ENCODE peak calls at places on chromosomes 16 and 17, in seven cellular contexts. One of them, this sample, is unnamed. For H3K4me1, the result is how much of the 10 kb centered on the place peaks cover.

GRCh38 chr16:27455700-27456099 is 53.7 kb downstream of the IL21R start:
- DNase-seq in effector memory CD4-positive, alpha-beta T cell: no peak
- DNase-seq in NT2/D1: no peak
- DNase-seq in PC-9: no peak
- DNase-seq in thoracic aorta: no peak
- DNase-seq in psoas muscle: no peak
- DNase-seq in astrocyte: no peak
- DNase-seq in this sample: no peak

GRCh38 chr17:74307984-74308773 is 17.8 kb upstream of the KIF19 start:
- DNase-seq in effector memory CD4-positive, alpha-beta T cell: no peak
- DNase-seq in NT2/D1: no peak
- DNase-seq in PC-9: no peak
- DNase-seq in thoracic aorta: no peak
- DNase-seq in psoas muscle: no peak
- DNase-seq in astrocyte: peak
- DNase-seq in this sample: no peak

GRCh38 chr16:57242650-57243049 is 2.4 kb upstream of the ARL2BP start:
- DNase-seq in effector memory CD4-positive, alpha-beta T cell: no peak
- DNase-seq in NT2/D1: no peak
- DNase-seq in PC-9: no peak
- DNase-seq in thoracic aorta: no peak
- DNase-seq in psoas muscle: no peak
- DNase-seq in astrocyte: no peak
- DNase-seq in this sample: no peak

GRCh38 chr16:56589141-56590039 is at the start of gene MT3:
- DNase-seq in effector memory CD4-positive, alpha-beta T cell: no peak
- DNase-seq in NT2/D1: no peak
- DNase-seq in PC-9: no peak
- DNase-seq in thoracic aorta: no peak
- DNase-seq in psoas muscle: peak
- DNase-seq in astrocyte: no peak
- DNase-seq in this sample: peak

GRCh38 chr17:72457712-72458111 is 336.9 kb downstream of the SOX9 start:
- DNase-seq in effector memory CD4-positive, alpha-beta T cell: no peak
- DNase-seq in NT2/D1: no peak
- DNase-seq in PC-9: no peak
- DNase-seq in thoracic aorta: no peak
- DNase-seq in psoas muscle: no peak
- DNase-seq in astrocyte: no peak
- DNase-seq in this sample: no peak

GRCh38 chr17:81106716-81107115 is 58.6 kb upstream of the PVALEF start:
- DNase-seq in effector memory CD4-positive, alpha-beta T cell: no peak
- DNase-seq in NT2/D1: no peak
- DNase-seq in PC-9: no peak
- DNase-seq in thoracic aorta: no peak
- DNase-seq in psoas muscle: no peak
- DNase-seq in astrocyte: no peak
- DNase-seq in this sample: no peak

GRCh38 chr17:77724876-77725615 is 233.5 kb upstream of the TNRC6C start:
- DNase-seq in effector memory CD4-positive, alpha-beta T cell: no peak
- DNase-seq in NT2/D1: no peak
- DNase-seq in PC-9: no peak
- DNase-seq in thoracic aorta: no peak
- DNase-seq in psoas muscle: no peak
- DNase-seq in astrocyte: no peak
- DNase-seq in this sample: peak

GRCh38 chr16:264440-264951 is 11.2 kb downstream of the RGS11 start:
- DNase-seq in effector memory CD4-positive, alpha-beta T cell: no peak
- DNase-seq in NT2/D1: no peak
- DNase-seq in PC-9: no peak
- DNase-seq in thoracic aorta: no peak
- DNase-seq in psoas muscle: no peak
- DNase-seq in astrocyte: no peak
- DNase-seq in this sample: no peak

GRCh38 chr17:44906987-44907681 is 7.9 kb upstream of the EFTUD2 start:
- DNase-seq in effector memory CD4-positive, alpha-beta T cell: no peak
- DNase-seq in NT2/D1: no peak
- DNase-seq in PC-9: peak
- DNase-seq in thoracic aorta: no peak
- DNase-seq in psoas muscle: no peak
- DNase-seq in astrocyte: peak
- DNase-seq in this sample: no peak

GRCh38 chr17:2701161-2701995 is 10.2 kb downstream of the CLUH start:
- DNase-seq in effector memory CD4-positive, alpha-beta T cell: no peak
- DNase-seq in NT2/D1: no peak
- DNase-seq in PC-9: no peak
- DNase-seq in thoracic aorta: no peak
- DNase-seq in psoas muscle: no peak
- DNase-seq in astrocyte: no peak
- DNase-seq in this sample: no peak

GRCh38 chr16:4748682-4749411 is 14.5 kb downstream of the DNAAF8 start:
- DNase-seq in effector memory CD4-positive, alpha-beta T cell: no peak
- DNase-seq in NT2/D1: no peak
- DNase-seq in PC-9: no peak
- DNase-seq in thoracic aorta: no peak
- DNase-seq in psoas muscle: no peak
- DNase-seq in astrocyte: no peak
- DNase-seq in this sample: no peak

GRCh38 chr17:8152112-8152775 is at the start of gene PER1:
- DNase-seq in effector memory CD4-positive, alpha-beta T cell: peak
- DNase-seq in NT2/D1: no peak
- DNase-seq in PC-9: peak
- DNase-seq in thoracic aorta: peak
- DNase-seq in psoas muscle: peak
- DNase-seq in astrocyte: peak
- DNase-seq in this sample: peak

GRCh38 chr17:50919321-50920040 is 53.3 kb upstream of the TOB1 start:
- DNase-seq in effector memory CD4-positive, alpha-beta T cell: peak
- DNase-seq in NT2/D1: peak
- DNase-seq in PC-9: peak
- DNase-seq in thoracic aorta: peak
- DNase-seq in psoas muscle: peak
- DNase-seq in astrocyte: peak
- DNase-seq in this sample: peak
- H3K4me1 ChIP-seq in effector memory CD4-positive, alpha-beta T cell: under half
- H3K4me1 ChIP-seq in NT2/D1: under half
- H3K4me1 ChIP-seq in PC-9: half or more
- H3K4me1 ChIP-seq in thoracic aorta: under half
- H3K4me1 ChIP-seq in psoas muscle: under half
- H3K4me1 ChIP-seq in astrocyte: under half
- H3K4me1 ChIP-seq in this sample: under half

GRCh38 chr16:85211247-85211910 is 99.1 kb upstream of the CIBAR2 start:
- DNase-seq in effector memory CD4-positive, alpha-beta T cell: no peak
- DNase-seq in NT2/D1: no peak
- DNase-seq in PC-9: no peak
- DNase-seq in thoracic aorta: no peak
- DNase-seq in psoas muscle: no peak
- DNase-seq in astrocyte: peak
- DNase-seq in this sample: no peak
- H3K4me1 ChIP-seq in effector memory CD4-positive, alpha-beta T cell: under half
- H3K4me1 ChIP-seq in NT2/D1: half or more
- H3K4me1 ChIP-seq in PC-9: under half
- H3K4me1 ChIP-seq in thoracic aorta: half or more
- H3K4me1 ChIP-seq in psoas muscle: half or more
- H3K4me1 ChIP-seq in astrocyte: half or more
- H3K4me1 ChIP-seq in this sample: under half

GRCh38 chr17:43637563-43638323 is 24.0 kb downstream of the MEOX1 start:
- DNase-seq in effector memory CD4-positive, alpha-beta T cell: no peak
- DNase-seq in NT2/D1: no peak
- DNase-seq in PC-9: no peak
- DNase-seq in thoracic aorta: no peak
- DNase-seq in psoas muscle: no peak
- DNase-seq in astrocyte: no peak
- DNase-seq in this sample: no peak
- H3K4me1 ChIP-seq in effector memory CD4-positive, alpha-beta T cell: under half
- H3K4me1 ChIP-seq in NT2/D1: under half
- H3K4me1 ChIP-seq in PC-9: under half
- H3K4me1 ChIP-seq in thoracic aorta: under half
- H3K4me1 ChIP-seq in psoas muscle: under half
- H3K4me1 ChIP-seq in astrocyte: under half
- H3K4me1 ChIP-seq in this sample: under half

GRCh38 chr17:50955160-50955559 is 89.0 kb upstream of the TOB1 start:
- DNase-seq in effector memory CD4-positive, alpha-beta T cell: no peak
- DNase-seq in NT2/D1: no peak
- DNase-seq in PC-9: peak
- DNase-seq in thoracic aorta: no peak
- DNase-seq in psoas muscle: no peak
- DNase-seq in astrocyte: no peak
- DNase-seq in this sample: no peak
- H3K4me1 ChIP-seq in effector memory CD4-positive, alpha-beta T cell: under half
- H3K4me1 ChIP-seq in NT2/D1: under half
- H3K4me1 ChIP-seq in PC-9: under half
- H3K4me1 ChIP-seq in thoracic aorta: under half
- H3K4me1 ChIP-seq in psoas muscle: half or more
- H3K4me1 ChIP-seq in astrocyte: under half
- H3K4me1 ChIP-seq in this sample: under half

DNA sequence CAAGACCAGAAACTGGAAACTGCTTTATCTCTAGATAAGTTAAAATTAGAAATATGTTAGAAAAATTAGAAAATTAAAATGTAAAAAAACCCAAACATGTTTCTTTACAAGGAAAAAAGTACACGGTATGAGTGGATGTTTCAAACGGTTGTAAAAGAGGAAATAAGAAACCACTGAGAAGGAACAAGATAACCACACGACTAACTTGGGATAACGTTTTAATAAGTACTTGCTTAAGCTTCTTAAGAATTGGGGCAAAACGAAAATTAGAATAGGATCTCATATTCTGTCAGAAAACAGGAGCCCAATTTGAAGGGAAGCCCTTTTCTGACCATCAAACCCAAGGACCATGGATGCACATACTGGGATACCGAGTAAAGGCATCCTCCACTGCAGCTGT is 31.0 kb downstream of the MBTPS1 start:
- DNase-seq in effector memory CD4-positive, alpha-beta T cell: no peak
- DNase-seq in NT2/D1: no peak
- DNase-seq in PC-9: no peak
- DNase-seq in thoracic aorta: no peak
- DNase-seq in psoas muscle: no peak
- DNase-seq in astrocyte: no peak
- DNase-seq in this sample: no peak
- H3K4me1 ChIP-seq in effector memory CD4-positive, alpha-beta T cell: under half
- H3K4me1 ChIP-seq in NT2/D1: under half
- H3K4me1 ChIP-seq in PC-9: under half
- H3K4me1 ChIP-seq in thoracic aorta: under half
- H3K4me1 ChIP-seq in psoas muscle: under half
- H3K4me1 ChIP-seq in astrocyte: under half
- H3K4me1 ChIP-seq in this sample: under half

DNA sequence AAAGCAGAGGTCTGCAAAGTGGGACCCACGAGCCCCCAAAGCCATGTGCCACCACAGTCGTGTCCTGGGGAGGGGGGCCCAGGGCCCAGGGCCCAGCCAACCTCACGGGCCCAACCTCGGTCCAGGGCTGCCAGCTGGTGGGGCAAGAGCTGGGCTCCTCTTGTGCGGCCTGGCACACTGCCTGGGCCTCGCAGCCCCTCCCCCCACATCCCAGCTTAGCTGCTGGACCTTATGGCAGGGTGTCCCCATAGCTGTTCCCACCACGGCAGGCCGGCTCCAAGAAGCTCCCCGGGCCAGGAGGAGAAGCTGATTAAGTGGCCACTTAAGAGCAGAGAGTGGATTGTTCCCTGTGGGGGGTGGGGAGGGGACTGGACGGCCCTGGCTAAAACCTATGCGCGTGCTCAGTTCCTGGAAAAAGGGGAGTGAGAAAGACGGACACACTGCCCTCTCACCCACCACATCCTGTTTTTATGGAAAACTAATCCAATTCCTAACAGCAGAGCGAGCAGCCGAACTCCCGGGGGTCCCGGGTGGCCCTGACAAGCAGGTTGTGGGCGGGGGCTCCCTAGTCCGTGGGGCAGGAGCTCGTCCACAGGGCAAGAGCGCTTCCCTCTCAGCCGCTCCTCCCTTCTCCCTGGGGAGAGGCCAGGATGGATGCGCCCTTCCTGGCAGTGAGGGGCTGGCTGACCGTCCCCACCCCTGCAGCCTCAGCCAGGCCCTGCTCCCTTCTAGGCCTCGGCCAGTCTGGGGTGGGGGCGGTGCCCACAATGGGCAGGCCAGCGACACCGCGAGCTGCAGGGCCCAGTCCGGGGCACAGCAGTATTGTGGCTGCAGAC is 16.8 kb downstream of the PIEZO1 start:
- DNase-seq in effector memory CD4-positive, alpha-beta T cell: no peak
- DNase-seq in NT2/D1: no peak
- DNase-seq in PC-9: no peak
- DNase-seq in thoracic aorta: no peak
- DNase-seq in psoas muscle: peak
- DNase-seq in astrocyte: peak
- DNase-seq in this sample: peak
- H3K4me1 ChIP-seq in effector memory CD4-positive, alpha-beta T cell: half or more
- H3K4me1 ChIP-seq in NT2/D1: half or more
- H3K4me1 ChIP-seq in PC-9: half or more
- H3K4me1 ChIP-seq in thoracic aorta: under half
- H3K4me1 ChIP-seq in psoas muscle: under half
- H3K4me1 ChIP-seq in astrocyte: half or more
- H3K4me1 ChIP-seq in this sample: under half

DNA sequence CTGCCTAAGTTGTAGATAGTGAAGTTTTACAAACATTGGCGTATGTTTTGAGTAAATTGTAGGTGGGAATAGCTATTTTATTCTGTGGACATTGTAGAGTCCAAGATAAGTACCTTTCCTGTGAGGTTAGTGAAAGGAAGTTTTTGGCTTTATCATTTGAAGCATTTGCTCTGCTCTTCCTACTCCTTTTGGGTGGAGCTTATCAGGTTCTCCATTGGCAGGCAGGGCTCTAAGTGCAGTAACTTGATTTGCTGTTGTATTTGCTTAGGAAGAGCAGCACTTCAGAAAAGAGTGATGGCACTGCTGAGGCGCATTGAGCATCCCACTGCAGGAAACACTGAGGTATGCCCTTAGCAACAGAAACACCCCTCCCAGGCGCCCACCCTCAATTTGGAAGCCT is 70.1 kb downstream of the OMG start:
- DNase-seq in effector memory CD4-positive, alpha-beta T cell: no peak
- DNase-seq in NT2/D1: no peak
- DNase-seq in PC-9: no peak
- DNase-seq in thoracic aorta: no peak
- DNase-seq in psoas muscle: no peak
- DNase-seq in astrocyte: no peak
- DNase-seq in this sample: no peak
- H3K4me1 ChIP-seq in effector memory CD4-positive, alpha-beta T cell: under half
- H3K4me1 ChIP-seq in NT2/D1: under half
- H3K4me1 ChIP-seq in PC-9: under half
- H3K4me1 ChIP-seq in thoracic aorta: under half
- H3K4me1 ChIP-seq in psoas muscle: under half
- H3K4me1 ChIP-seq in astrocyte: under half
- H3K4me1 ChIP-seq in this sample: under half

GRCh38 chr17:1367351-1367745 is 32.7 kb downstream of the YWHAE start:
- DNase-seq in effector memory CD4-positive, alpha-beta T cell: no peak
- DNase-seq in NT2/D1: no peak
- DNase-seq in PC-9: no peak
- DNase-seq in thoracic aorta: no peak
- DNase-seq in psoas muscle: no peak
- DNase-seq in astrocyte: peak
- DNase-seq in this sample: no peak
- H3K4me1 ChIP-seq in effector memory CD4-positive, alpha-beta T cell: under half
- H3K4me1 ChIP-seq in NT2/D1: under half
- H3K4me1 ChIP-seq in PC-9: under half
- H3K4me1 ChIP-seq in thoracic aorta: half or more
- H3K4me1 ChIP-seq in psoas muscle: half or more
- H3K4me1 ChIP-seq in astrocyte: under half
- H3K4me1 ChIP-seq in this sample: under half